ENCODE peak calls at places on chromosomes 4 and X, in six cellular contexts. N is hepatic stellate cell, K is AG10803, T is Right ventricle myocardium superior, J is cardiac fibroblast, F is NCI-H748 treated with DMSO at 0.1 percent for 48 hours. Z is an unnamed sample.

GRCh38 chr4:55458611-55459010 is 62.9 kb downstream of the TMEM165 start:
- DNase-seq in N (no peak), K (no peak), T (no peak), J (peak), F (no peak), Z (no peak)

GRCh38 chr4:186727977-186728519 is 4.4 kb upstream of the FAT1 start:
- DNase-seq in N (no peak), K (peak), T (no peak), J (peak), F (no peak), Z (no peak)

GRCh38 chr4:168713193-168713592 is 216.3 kb downstream of the PALLD start:
- DNase-seq in N (no peak), K (no peak), T (no peak), J (no peak), F (peak), Z (no peak)

GRCh38 chr4:78410651-78411050 is 140.9 kb upstream of the ANXA3 start:
- DNase-seq in N (no peak), K (peak), T (no peak), J (no peak), F (no peak), Z (no peak)

GRCh38 chrX:2484232-2484631 is 16.5 kb downstream of the DHRSX start:
- DNase-seq in N (no peak), K (peak), T (no peak), J (no peak), F (no peak), Z (no peak)

GRCh38 chr4:1777822-1778641 is 15.1 kb upstream of the FGFR3 start:
- DNase-seq in N (no peak), K (peak), T (no peak), J (no peak), F (no peak), Z (no peak)

GRCh38 chr4:82774711-82775171 is 23.9 kb downstream of the SCD5 start:
- DNase-seq in N (no peak), K (peak), T (no peak), J (no peak), F (no peak), Z (no peak)

GRCh38 chrX:46737462-46737861 is 21.5 kb downstream of the SLC9A7 start:
- DNase-seq in N (peak), K (peak), T (no peak), J (peak), F (no peak), Z (no peak)

GRCh38 chrX:434946-435345 is 48.2 kb upstream of the PPP2R3B start:
- DNase-seq in N (no peak), K (no peak), T (no peak), J (no peak), F (no peak), Z (no peak)

GRCh38 chr4:12409507-12410190 is 981.0 kb upstream of the HS3ST1 start:
- DNase-seq in N (no peak), K (no peak), T (no peak), J (peak), F (no peak), Z (no peak)

GRCh38 chr4:83255584-83255983 is 29.0 kb downstream of the COQ2 start:
- DNase-seq in N (peak), K (peak), T (no peak), J (peak), F (no peak), Z (no peak)

GRCh38 chr4:8041868-8042267 is 102.2 kb upstream of the AFAP1 start:
- DNase-seq in N (no peak), K (no peak), T (no peak), J (no peak), F (no peak), Z (no peak)

GRCh38 chr4:1206299-1207156 is 34.1 kb upstream of the SPON2 start:
- DNase-seq in N (no peak), K (no peak), T (peak), J (no peak), F (no peak), Z (no peak)

GRCh38 chr4:153792007-153792892 is 3.4 kb upstream of the SFRP2 start:
- DNase-seq in N (no peak), K (peak), T (peak), J (peak), F (no peak), Z (no peak)

GRCh38 chr4:140331245-140331644 is 42.2 kb upstream of the SCOC start:
- DNase-seq in N (no peak), K (no peak), T (no peak), J (no peak), F (no peak), Z (no peak)

GRCh38 chrX:38066934-38067333 is 60.6 kb downstream of the SYTL5 start:
- DNase-seq in N (no peak), K (no peak), T (no peak), J (no peak), F (no peak), Z (no peak)

GRCh38 chr4:4427886-4428285 is 41.0 kb downstream of the NSG1 start:
- DNase-seq in N (no peak), K (no peak), T (no peak), J (no peak), F (no peak), Z (no peak)

GRCh38 chr4:44016582-44017421 is 431.8 kb downstream of the KCTD8 start:
- DNase-seq in N (no peak), K (peak), T (no peak), J (no peak), F (no peak), Z (peak)

GRCh38 chr4:110275871-110276270 is 77.5 kb upstream of the ELOVL6 start:
- DNase-seq in N (no peak), K (peak), T (no peak), J (peak), F (no peak), Z (no peak)